ENCODE peak calls at places on chromosomes 3 and 15, in four cellular contexts. L, J, C and B are unnamed samples. For H3K4me1, the result is how much of the 10 kb centered on the place peaks cover.

GRCh38 chr3:47362704-47363103 is 18.1 kb upstream of the PTPN23 start:
- DNase-seq in L (peak), J (no peak), C (no peak), B (no peak)

GRCh38 chr3:77321646-77322045 is 281.7 kb downstream of the ROBO2 start:
- DNase-seq in L (no peak), J (no peak), C (no peak), B (no peak)

GRCh38 chr3:8617921-8618320 is 26.7 kb downstream of the SSUH2 start:
- DNase-seq in L (no peak), J (no peak), C (no peak), B (no peak)

GRCh38 chr3:52196977-52197376 is 983 bp upstream of the ALAS1 start:
- DNase-seq in L (no peak), J (no peak), C (no peak), B (peak)

GRCh38 chr15:58228708-58229107 is 90.5 kb downstream of the AQP9 start:
- DNase-seq in L (no peak), J (no peak), C (peak), B (no peak)

GRCh38 chr15:41125950-41126642 is 10.0 kb upstream of the INO80 start:
- DNase-seq in L (no peak), J (no peak), C (no peak), B (no peak)

GRCh38 chr3:120615863-120616599 is 19.9 kb downstream of the NDUFB4 start:
- DNase-seq in L (no peak), J (peak), C (peak), B (no peak)

GRCh38 chr3:30644615-30645014 is 38.2 kb downstream of the TGFBR2 start:
- DNase-seq in L (no peak), J (no peak), C (peak), B (no peak)

GRCh38 chr3:176075046-176075445 is 1122.2 kb downstream of the TBL1XR1 start:
- DNase-seq in L (no peak), J (no peak), C (peak), B (no peak)

GRCh38 chr15:40088929-40089755 is 19.5 kb downstream of the BMF start:
- DNase-seq in L (peak), J (no peak), C (peak), B (no peak)

GRCh38 chr3:10459954-10460754 is 45.2 kb downstream of the ATP2B2 start:
- DNase-seq in L (peak), J (no peak), C (peak), B (no peak)

GRCh38 chr3:28575748-28576589 is 227.3 kb upstream of the AZI2 start:
- DNase-seq in L (peak), J (peak), C (no peak), B (no peak)

GRCh38 chr3:126983276-126983652 is 349 bp downstream of the PLXNA1 start:
- DNase-seq in L (no peak), J (no peak), C (no peak), B (peak)
- H3K4me3 ChIP-seq in L (no peak), J (peak), C (peak), B (peak)

DNA sequence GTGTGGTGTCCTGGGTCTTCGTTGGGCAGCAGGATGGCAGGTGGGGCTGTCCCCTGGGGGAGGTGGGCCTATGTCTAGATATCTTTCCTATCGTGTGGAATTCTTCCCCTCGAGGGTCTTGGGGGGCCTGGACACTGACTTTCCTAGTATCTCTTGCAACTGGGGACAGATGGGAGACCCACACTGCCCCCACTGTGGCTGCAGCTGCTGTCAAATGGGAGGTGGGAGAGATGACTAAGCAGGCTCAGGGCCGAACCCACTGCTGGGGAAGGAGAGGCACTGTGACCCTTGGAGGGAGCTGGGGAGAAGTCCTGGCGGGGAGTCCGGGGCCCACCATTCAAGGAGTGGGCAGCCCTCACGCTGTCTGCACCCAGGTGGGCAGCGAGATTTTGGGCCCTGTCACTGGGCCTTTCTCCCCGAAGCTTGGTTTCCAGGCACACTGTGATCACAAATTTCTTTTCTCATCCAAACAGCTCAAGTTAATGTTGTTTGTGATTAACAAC is 2.9 kb upstream of the FBLN2 start:
- DNase-seq in L (no peak), J (no peak), C (no peak), B (no peak)
- H3K4me1 ChIP-seq in L (under half), J (under half), C (under half), B (under half)

DNA sequence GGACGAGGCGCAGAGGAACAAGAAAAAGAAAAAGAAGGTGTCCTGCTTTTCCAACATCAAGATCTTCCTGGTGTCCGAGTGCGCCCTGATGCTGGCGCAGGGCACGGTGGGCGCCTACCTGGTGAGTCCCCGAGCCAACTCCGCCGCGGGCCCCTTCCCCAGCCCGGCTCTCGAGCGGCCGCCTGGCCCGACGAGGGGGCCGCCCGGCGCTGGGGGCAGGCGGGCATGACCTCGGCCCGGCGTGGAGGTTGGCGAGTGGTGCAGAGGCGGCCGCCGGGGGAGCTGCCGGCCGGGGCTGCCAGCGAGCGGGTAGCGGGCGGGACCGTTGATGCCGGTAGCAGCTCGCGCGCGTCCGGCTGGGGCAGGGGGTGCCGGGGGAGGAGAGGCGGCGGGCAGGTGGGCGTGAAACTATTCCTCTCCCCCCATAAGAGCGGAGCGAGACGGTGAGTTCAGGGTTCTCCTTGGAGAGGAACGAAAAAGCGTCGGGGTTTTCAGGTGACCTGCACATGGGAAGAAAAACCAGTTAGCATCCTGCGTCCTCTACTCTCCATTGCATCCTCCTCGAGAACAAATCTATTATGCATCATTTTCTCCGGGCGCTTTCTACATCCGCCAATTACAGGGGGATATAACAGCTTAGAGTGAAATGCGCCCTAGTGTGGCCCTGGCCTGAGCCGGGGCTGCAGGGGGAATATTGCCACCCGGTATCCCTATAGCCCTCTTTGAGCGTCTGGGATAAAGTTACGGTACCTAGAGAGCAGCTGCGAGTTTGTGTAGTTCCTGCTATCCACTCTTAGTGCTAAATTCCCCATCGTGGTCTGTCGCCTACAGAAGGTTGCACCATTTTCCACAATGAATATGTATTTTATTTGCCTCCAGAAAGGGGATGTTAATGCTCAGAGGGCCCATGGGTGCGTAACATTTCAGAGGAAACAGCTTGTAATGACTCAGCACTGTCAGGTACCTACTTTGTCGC is 748 bp downstream of the SLCO3A1 start:
- DNase-seq in L (peak), J (peak), C (no peak), B (peak)
- TF ChIP-seq CTCF in L (peak), J (no peak), C (peak), B (no peak)

GRCh38 chr3:60229502-60229901 is 1021.8 kb downstream of the FHIT start:
- DNase-seq in L (no peak), J (no peak), C (no peak), B (no peak)
- H3K4me3 ChIP-seq in L (no peak), J (no peak), C (no peak), B (no peak)

DNA sequence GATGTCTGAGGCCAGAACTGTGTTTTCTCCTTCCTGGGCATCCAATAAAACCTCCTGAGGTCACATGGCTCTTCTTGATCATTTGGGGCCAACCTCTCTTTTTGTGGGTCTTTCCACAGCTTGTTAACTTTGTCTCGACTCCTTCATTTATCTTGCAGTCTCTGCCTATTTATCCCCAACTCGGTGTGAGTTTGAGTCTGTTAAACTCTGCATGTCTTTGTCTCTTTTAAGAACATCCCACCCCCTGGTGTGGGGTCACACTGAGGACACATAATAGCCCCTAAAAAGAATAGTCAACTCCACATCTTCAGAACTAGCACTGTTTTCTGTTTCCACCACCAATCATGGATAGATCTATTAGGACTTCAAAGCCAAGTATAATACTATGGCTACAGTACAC is 187.2 kb downstream of the TLE3 start:
- DNase-seq in L (peak), J (no peak), C (no peak), B (no peak)
- H3K4me1 ChIP-seq in L (under half), J (under half), C (under half), B (under half)

DNA sequence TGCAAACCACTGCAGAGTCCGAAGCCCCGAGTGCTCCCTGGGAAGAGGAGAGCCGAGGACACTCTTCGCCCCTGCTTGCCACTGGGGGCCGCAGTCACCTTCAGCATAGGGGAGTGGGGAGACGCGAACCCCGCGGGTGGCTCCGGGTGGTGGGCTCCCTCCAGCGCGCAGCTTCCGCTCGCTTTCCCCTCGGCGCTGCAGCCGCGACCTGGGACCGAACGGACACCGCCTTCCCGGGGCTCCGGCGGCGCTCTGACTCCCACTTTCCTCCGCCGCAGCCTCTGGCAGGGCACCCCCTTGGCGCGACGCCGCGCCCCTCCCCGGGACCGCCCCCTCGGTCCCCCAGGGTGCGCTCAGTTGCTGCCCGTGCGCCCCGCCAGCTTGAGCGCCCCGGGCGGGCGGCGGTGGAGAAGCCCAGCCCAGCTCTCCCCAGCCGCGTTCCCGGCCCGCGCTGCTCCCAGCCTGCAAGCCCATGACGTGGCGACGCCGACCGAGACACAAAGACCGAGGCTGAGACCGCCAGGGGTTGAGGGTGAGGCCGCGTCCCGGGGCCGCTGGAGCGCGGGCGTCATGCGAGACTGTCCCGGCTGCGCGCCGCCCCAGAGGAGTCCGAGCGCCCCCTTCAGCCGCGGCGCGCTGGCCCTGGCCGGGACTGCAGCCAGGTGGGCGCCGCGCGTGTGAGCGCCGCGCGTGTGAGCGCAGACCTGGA is at the start of gene MINAR1:
- DNase-seq in L (peak), J (peak), C (peak), B (peak)
- TF ChIP-seq CTCF in L (peak), J (peak), C (peak), B (no peak)

GRCh38 chr3:143084856-143085731 is 34.5 kb upstream of the CHST2 start:
- DNase-seq in L (no peak), J (peak), C (peak), B (peak)
- H3K4me3 ChIP-seq in L (no peak), J (no peak), C (no peak), B (no peak)

DNA sequence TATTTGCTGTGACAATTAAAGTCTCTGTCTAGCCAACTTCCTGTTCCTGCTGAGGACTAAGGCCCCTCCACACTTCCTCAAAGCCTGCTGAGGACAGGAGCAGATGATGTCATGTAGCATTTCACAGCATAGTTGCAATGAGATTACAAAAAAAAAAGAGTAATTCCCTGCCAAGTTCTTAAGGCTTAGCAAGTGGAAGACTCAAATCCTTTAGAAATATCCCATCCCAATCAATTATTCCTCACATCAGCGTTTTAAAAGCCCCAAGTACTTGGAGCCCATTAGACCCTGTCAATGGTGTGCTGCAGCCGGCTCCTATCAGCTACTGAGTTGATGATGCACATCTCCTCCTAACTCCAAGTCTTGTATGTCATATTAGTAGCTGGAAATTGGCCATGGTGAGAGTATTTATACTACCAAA is 51.7 kb downstream of the TRANK1 start:
- DNase-seq in L (no peak), J (no peak), C (peak), B (peak)
- H3K4me1 ChIP-seq in L (under half), J (under half), C (under half), B (under half)

GRCh38 chr3:39271363-39271762 is 8.5 kb downstream of the CX3CR1 start:
- DNase-seq in L (no peak), J (no peak), C (no peak), B (no peak)

GRCh38 chr3:39272191-39272590 is 7.6 kb downstream of the CX3CR1 start:
- DNase-seq in L (no peak), J (no peak), C (no peak), B (no peak)

GRCh38 chr3:39275963-39276593 is 3.8 kb downstream of the CX3CR1 start:
- DNase-seq in L (peak), J (no peak), C (no peak), B (no peak)

GRCh38 chr3:39275052-39275451 is 4.8 kb downstream of the CX3CR1 start:
- DNase-seq in L (peak), J (no peak), C (peak), B (no peak)

DNA sequence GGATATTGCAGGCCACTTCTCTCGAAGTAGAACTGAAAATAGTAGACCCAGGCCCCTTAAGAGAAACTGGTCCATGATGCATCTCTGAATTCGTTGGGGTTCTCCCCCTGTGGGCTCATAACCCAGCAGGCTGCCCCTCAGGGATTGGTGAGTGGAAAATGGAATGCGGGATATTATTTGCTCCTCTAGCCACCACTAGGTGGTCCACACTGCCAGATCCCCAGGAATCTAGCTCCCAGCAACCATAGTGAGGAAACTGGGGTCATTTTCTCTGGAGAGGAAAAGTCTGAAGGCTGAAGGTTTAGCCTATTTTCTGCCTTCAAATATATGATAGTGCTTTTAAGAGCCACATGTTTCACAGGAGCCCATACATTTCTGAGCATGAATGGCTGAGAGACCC is 6.7 kb downstream of the CX3CR1 start:
- DNase-seq in L (peak), J (no peak), C (no peak), B (no peak)
- TF ChIP-seq CTCF in L (peak), J (peak), C (no peak), B (no peak)